ENCODE peak calls at places on chromosomes 3 and 15, in eight cellular contexts. J, R, T, C, U, K, Y and Z are unnamed samples.

GRCh38 chr3:10725067-10725466 is 91.0 kb upstream of the SLC6A11 start:
- DNase-seq in C (no peak), R (no peak), J (no peak), K (no peak), T (no peak), Y (no peak), U (no peak), Z (no peak)

GRCh38 chr15:101381671-101382212 is 86.7 kb upstream of the SNRPA1 start:
- DNase-seq in J (no peak), Y (no peak), K (no peak), R (no peak), T (no peak), U (no peak), C (no peak), Z (no peak)

GRCh38 chr3:172226831-172227230 is 187.5 kb downstream of the FNDC3B start:
- DNase-seq in C (no peak), K (no peak), U (no peak), R (no peak), J (no peak), T (no peak), Y (no peak), Z (no peak)

GRCh38 chr3:52346623-52347530 is 30.8 kb downstream of the DNAH1 start:
- DNase-seq in R (peak; percentile 84), T (no peak), J (no peak), Y (no peak), C (peak; percentile 81), U (no peak), K (no peak), Z (no peak)

GRCh38 chr15:92069308-92070244 is 216.1 kb downstream of the SLCO3A1 start:
- DNase-seq in R (peak; percentile 80), J (peak; percentile 80), K (no peak), T (peak; percentile 46), U (no peak), Y (no peak), C (peak; percentile 57), Z (peak; percentile 39)

GRCh38 chr3:16849795-16850194 is 35.0 kb upstream of the PLCL2 start:
- DNase-seq in Y (no peak), C (peak; percentile 69), J (no peak), R (peak; percentile 55), T (peak; percentile 81), U (no peak), K (no peak), Z (no peak)

GRCh38 chr15:52481915-52482314 is 46.8 kb downstream of the MYO5A start:
- DNase-seq in K (peak; percentile 94), J (no peak), C (peak; percentile 63), R (peak; percentile 84), Y (no peak), T (peak; percentile 75), U (no peak), Z (peak; percentile 13)

GRCh38 chr3:73500321-73500720 is 124.4 kb downstream of the PDZRN3 start:
- DNase-seq in J (no peak), T (no peak), Y (peak; percentile 50), U (no peak), R (peak; percentile 34), K (no peak), C (no peak), Z (no peak)

GRCh38 chr3:29282431-29283296 is 1.8 kb downstream of the RBMS3 start:
- DNase-seq in K (no peak), J (peak; percentile 33), C (peak; percentile 72), T (peak; percentile 86), Y (peak; percentile 17), R (peak; percentile 64), U (no peak), Z (no peak)

GRCh38 chr3:127233371-127233770 is 40.4 kb downstream of the PRR23E start:
- DNase-seq in R (no peak), U (peak; percentile 45), K (peak; percentile 7), T (no peak), Y (peak; percentile 79), C (peak; percentile 2), J (no peak), Z (no peak)

GRCh38 chr3:123314409-123315270 is 112.9 kb downstream of the SEC22A start:
- DNase-seq in R (no peak), Y (peak; percentile 42), K (peak; percentile 23), J (no peak), U (no peak), T (no peak), C (no peak), Z (no peak)

GRCh38 chr3:186839874-186840641 is 2.5 kb upstream of the ADIPOQ start:
- DNase-seq in K (no peak), U (no peak), T (no peak), C (peak; percentile 53), R (no peak), Y (no peak), J (no peak), Z (no peak)

GRCh38 chr3:185825639-185826481 is 1.0 kb upstream of the IGF2BP2 start:
- DNase-seq in J (peak; percentile 57), K (peak; percentile 1), U (peak; percentile 49), Y (peak; percentile 72), T (peak; percentile 40), C (peak; percentile 51), R (peak; percentile 44), Z (no peak)

GRCh38 chr15:60695713-60696522 is 217.0 kb upstream of the ICE2 start:
- DNase-seq in Y (no peak), K (no peak), C (no peak), R (peak; percentile 71), U (no peak), J (no peak), T (no peak), Z (no peak)
- H3K4me2 ChIP-seq in Y (no peak overlapping the region), K (no peak overlapping the region), C (peak overlapping the region; percentile 32), R (peak overlapping the region; percentile 55), U (no peak overlapping the region), J (no peak overlapping the region), T (no peak overlapping the region), Z (no peak overlapping the region)

GRCh38 chr15:57652481-57652880 is 54.0 kb upstream of the POLR2M start:
- DNase-seq in K (no peak), R (no peak), C (no peak), U (no peak), J (no peak), Y (no peak), T (no peak), Z (no peak)

GRCh38 chr15:57654136-57654845 is 52.2 kb upstream of the POLR2M start:
- DNase-seq in C (peak; percentile 85), K (no peak), J (no peak), Y (no peak), R (peak; percentile 27), T (no peak), U (no peak), Z (no peak)

GRCh38 chr15:57655087-57655486 is 51.4 kb upstream of the POLR2M start:
- DNase-seq in Y (no peak), C (no peak), J (no peak), U (no peak), K (no peak), R (no peak), T (no peak), Z (no peak)

GRCh38 chr15:57649138-57649537 is 57.4 kb upstream of the POLR2M start:
- DNase-seq in U (no peak), Y (no peak), T (no peak), K (no peak), J (no peak), R (no peak), C (peak; percentile 46), Z (no peak)

DNA sequence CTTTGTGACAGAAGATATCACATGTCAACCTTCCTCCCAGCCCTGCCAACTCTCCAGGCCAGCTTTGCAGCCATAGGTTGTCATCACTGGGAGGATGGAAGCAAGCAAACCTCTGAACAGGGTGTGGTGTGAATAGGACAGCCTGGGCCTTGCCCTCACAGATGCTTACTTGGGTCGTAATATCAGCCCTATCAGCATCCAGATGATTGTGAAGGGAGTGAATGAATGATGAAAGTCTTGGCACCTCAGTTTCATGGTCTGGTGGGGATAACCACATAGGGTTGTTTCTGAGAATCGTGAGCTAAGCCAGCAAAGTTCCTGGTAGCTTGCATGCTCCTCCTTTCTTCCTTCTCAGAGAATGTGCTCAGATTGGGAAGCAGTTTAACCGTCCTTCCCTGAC is 55.1 kb upstream of the POLR2M start:
- DNase-seq in U (no peak), K (no peak), J (no peak), C (no peak), T (no peak), R (no peak), Y (no peak), Z (no peak)
- H3K4me2 ChIP-seq in U (no peak overlapping the region), K (no peak overlapping the region), J (no peak overlapping the region), C (no peak overlapping the region), T (no peak overlapping the region), R (no peak overlapping the region), Y (no peak overlapping the region), Z (no peak overlapping the region)

GRCh38 chr3:112302881-112303761 is 9.1 kb upstream of the SLC9C1 start:
- DNase-seq in T (peak; percentile 25), R (peak; percentile 11), C (peak; percentile 24), Y (peak; percentile 92), K (peak; percentile 33), J (no peak), U (peak; percentile 87), Z (no peak)

GRCh38 chr3:112298781-112299180 is 4.8 kb upstream of the SLC9C1 start:
- DNase-seq in U (no peak), K (no peak), R (no peak), J (no peak), Y (no peak), C (no peak), T (no peak), Z (no peak)

GRCh38 chr3:112293368-112294321 is at the start of gene SLC9C1:
- DNase-seq in Y (peak; percentile 74), U (peak; percentile 56), K (peak; percentile 86), J (peak; percentile 73), T (peak; percentile 86), R (peak; percentile 74), C (peak; percentile 85), Z (peak; percentile 69)

GRCh38 chr3:112302061-112302830 is 8.2 kb upstream of the SLC9C1 start:
- DNase-seq in Y (peak; percentile 57), K (no peak), R (peak; percentile 47), C (peak; percentile 33), T (no peak), U (no peak), J (no peak), Z (no peak)

DNA sequence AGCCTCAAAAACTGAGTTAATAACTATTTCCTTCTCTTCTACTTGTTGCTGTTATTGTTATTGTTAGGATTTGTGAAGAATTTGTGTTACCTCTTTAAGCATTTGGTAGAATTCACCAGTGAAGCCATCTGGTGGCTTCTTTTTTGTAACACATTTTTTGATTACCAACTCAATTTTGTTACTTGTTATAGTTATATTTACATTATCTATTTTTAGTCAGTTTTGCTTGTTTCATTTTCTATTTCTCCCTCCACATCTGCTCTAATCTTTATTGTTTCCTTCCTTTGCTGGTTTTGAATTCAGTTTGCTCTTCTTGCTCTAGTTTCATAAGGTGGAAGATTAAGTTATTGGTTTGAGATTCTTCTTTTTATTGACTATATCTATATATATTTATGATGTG is 3.7 kb upstream of the SLC9C1 start:
- DNase-seq in C (no peak), K (peak; percentile 74), R (no peak), T (peak; percentile 8), Y (no peak), U (no peak), J (no peak), Z (no peak)
- H3K4me2 ChIP-seq in C (no peak overlapping the region), K (peak overlapping the region; percentile 51), R (no peak overlapping the region), T (no peak overlapping the region), Y (no peak overlapping the region), U (no peak overlapping the region), J (no peak overlapping the region), Z (peak overlapping the region; percentile 30)

DNA sequence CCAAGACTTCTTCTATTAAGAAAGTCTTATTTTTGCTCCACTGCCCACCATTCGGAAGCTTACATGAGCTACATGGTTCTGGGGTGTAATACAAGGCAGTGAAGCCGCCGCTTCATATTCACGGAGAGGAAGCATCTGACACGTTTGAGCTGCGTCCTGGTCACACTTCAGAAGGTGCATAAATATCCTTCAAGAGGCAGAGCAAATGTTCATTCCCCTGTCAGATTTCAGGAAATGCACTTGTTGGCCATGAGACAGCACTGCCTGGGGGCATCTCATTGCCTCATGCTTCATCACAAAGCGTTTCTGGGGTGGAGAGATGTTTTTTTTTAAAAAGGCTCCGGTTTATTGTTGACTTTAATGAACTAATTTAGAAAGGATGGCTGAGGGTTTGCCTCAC is 119.9 kb downstream of the CADPS start:
- DNase-seq in C (no peak), T (no peak), K (peak; percentile 94), U (no peak), Y (no peak), J (no peak), R (no peak), Z (no peak)
- H3K4me2 ChIP-seq in C (no peak overlapping the region), T (no peak overlapping the region), K (peak overlapping the region; percentile 72), U (no peak overlapping the region), Y (no peak overlapping the region), J (no peak overlapping the region), R (no peak overlapping the region), Z (no peak overlapping the region)